ENCODE peak calls at places on chromosomes 12 and 14, in eight cellular contexts. M is adrenal gland, L is adipocyte, Q is astrocyte of the spinal cord, O is BE2C, T is dorsolateral prefrontal cortex, S is heart right ventricle, H is foreskin fibroblast. J is an unnamed sample.

GRCh38 chr14:34347683-34348082 is 114.4 kb downstream of the SPTSSA start:
- DNase-seq in M (no peak), L (no peak), Q (no peak), O (no peak), T (no peak), S (no peak), H (no peak), J (no peak)

GRCh38 chr12:24226745-24227350 is 277.4 kb upstream of the SOX5 start:
- DNase-seq in M (no peak), L (peak), Q (peak), O (no peak), T (no peak), S (no peak), H (peak), J (no peak)

GRCh38 chr12:98373019-98373554 is 142.3 kb upstream of the TMPO start:
- DNase-seq in M (peak), L (peak), Q (peak), O (peak), T (no peak), S (no peak), H (peak), J (peak)

GRCh38 chr12:19757317-19757877 is 318.1 kb downstream of the AEBP2 start:
- DNase-seq in M (no peak), L (peak), Q (peak), O (no peak), T (no peak), S (no peak), H (peak), J (peak)

GRCh38 chr14:98957211-98958047 is 314.6 kb downstream of the BCL11B start:
- DNase-seq in M (peak), L (peak), Q (peak), O (no peak), T (no peak), S (peak), H (peak), J (peak)

GRCh38 chr12:22709292-22709691 is 84.3 kb downstream of the ETNK1 start:
- DNase-seq in M (no peak), L (peak), Q (peak), O (no peak), T (no peak), S (no peak), H (no peak), J (peak)

GRCh38 chr14:64645220-64645891 is 58.9 kb upstream of the PLEKHG3 start:
- DNase-seq in M (no peak), L (peak), Q (peak), O (no peak), T (no peak), S (peak), H (peak), J (peak)

GRCh38 chr12:75890141-75890540 is 141.4 kb downstream of the PHLDA1 start:
- DNase-seq in M (no peak), L (no peak), Q (peak), O (no peak), T (no peak), S (no peak), H (peak), J (no peak)

GRCh38 chr12:69170293-69170692 is 69.1 kb upstream of the CPSF6 start:
- DNase-seq in M (no peak), L (no peak), Q (no peak), O (no peak), T (no peak), S (no peak), H (no peak), J (no peak)

GRCh38 chr12:126742326-126742725 is 1524.6 kb upstream of the TMEM132C start:
- DNase-seq in M (no peak), L (no peak), Q (peak), O (no peak), T (peak), S (no peak), H (no peak), J (no peak)

GRCh38 chr12:95216704-95217376 is 427 bp downstream of the FGD6 start:
- DNase-seq in M (no peak), L (no peak), Q (no peak), O (no peak), T (no peak), S (no peak), H (no peak), J (no peak)

GRCh38 chr12:130526813-130527212 is 189.1 kb downstream of the PIWIL1 start:
- DNase-seq in M (no peak), L (peak), Q (no peak), O (no peak), T (no peak), S (peak), H (no peak), J (peak)

GRCh38 chr12:54030889-54031860 is 1.7 kb upstream of the HOXC5 start:
- DNase-seq in M (peak), L (peak), Q (peak), O (no peak), T (no peak), S (no peak), H (no peak), J (peak)

GRCh38 chr14:99819514-99819913 is 26.3 kb downstream of the EML1 start:
- DNase-seq in M (no peak), L (no peak), Q (no peak), O (no peak), T (no peak), S (no peak), H (no peak), J (peak)

GRCh38 chr12:108297424-108297823 is 41.7 kb downstream of the CMKLR1 start:
- DNase-seq in M (no peak), L (no peak), Q (no peak), O (no peak), T (no peak), S (no peak), H (no peak), J (no peak)

GRCh38 chr12:94195483-94195882 is 47.1 kb downstream of the PLXNC1 start:
- DNase-seq in M (no peak), L (no peak), Q (no peak), O (no peak), T (no peak), S (no peak), H (no peak), J (no peak)

GRCh38 chr12:13816394-13816793 is 165.0 kb downstream of the GRIN2B start:
- DNase-seq in M (no peak), L (no peak), Q (no peak), O (no peak), T (peak), S (no peak), H (no peak), J (no peak)

GRCh38 chr14:61739133-61739532 is 23.1 kb upstream of the SNAPC1 start:
- DNase-seq in M (no peak), L (no peak), Q (no peak), O (no peak), T (no peak), S (no peak), H (no peak), J (no peak)

GRCh38 chr14:73712540-73713141 is 1.5 kb downstream of the PNMA1 start:
- DNase-seq in M (no peak), L (peak), Q (peak), O (peak), T (no peak), S (no peak), H (peak), J (peak)

GRCh38 chr12:107296681-107297086 is 203.3 kb upstream of the CRY1 start:
- DNase-seq in M (no peak), L (no peak), Q (peak), O (no peak), T (no peak), S (no peak), H (no peak), J (no peak)

GRCh38 chr14:55974046-55974582 is 144.1 kb upstream of the PELI2 start:
- DNase-seq in M (no peak), L (no peak), Q (no peak), O (peak), T (no peak), S (no peak), H (no peak), J (no peak)

GRCh38 chr12:1692895-1693294 is 2.0 kb downstream of the ADIPOR2 start:
- DNase-seq in M (no peak), L (no peak), Q (no peak), O (no peak), T (no peak), S (no peak), H (no peak), J (no peak)

GRCh38 chr12:105100998-105101397 is 6.5 kb upstream of the WASHC4 start:
- DNase-seq in M (no peak), L (peak), Q (no peak), O (no peak), T (no peak), S (no peak), H (peak), J (no peak)

GRCh38 chr12:21828111-21828775 is 53.7 kb upstream of the KCNJ8 start:
- DNase-seq in M (no peak), L (no peak), Q (no peak), O (no peak), T (no peak), S (no peak), H (peak), J (no peak)

GRCh38 chr12:113184098-113184899 is 979 bp downstream of the DDX54 start:
- DNase-seq in M (no peak), L (no peak), Q (no peak), O (no peak), T (peak), S (no peak), H (no peak), J (no peak)

GRCh38 chr12:102063066-102063465 is 1.3 kb upstream of the WASHC3 start:
- DNase-seq in M (no peak), L (no peak), Q (no peak), O (peak), T (no peak), S (no peak), H (no peak), J (no peak)

GRCh38 chr14:21084988-21085853 is 13.2 kb downstream of the ZNF219 start:
- DNase-seq in M (no peak), L (peak), Q (peak), O (no peak), T (no peak), S (peak), H (peak), J (no peak)

GRCh38 chr12:3655331-3655900 is 97.5 kb downstream of the CRACR2A start:
- DNase-seq in M (no peak), L (no peak), Q (no peak), O (peak), T (no peak), S (no peak), H (peak), J (peak)

GRCh38 chr12:13135336-13136178 is 32.1 kb upstream of the GSG1 start:
- DNase-seq in M (peak), L (peak), Q (peak), O (no peak), T (peak), S (no peak), H (peak), J (peak)

GRCh38 chr12:2836004-2836403 is 1.2 kb upstream of the NRIP2 start:
- DNase-seq in M (no peak), L (no peak), Q (no peak), O (no peak), T (no peak), S (no peak), H (no peak), J (no peak)

GRCh38 chr12:65237153-65237552 is 41.3 kb upstream of the MSRB3 start:
- DNase-seq in M (no peak), L (no peak), Q (no peak), O (no peak), T (no peak), S (no peak), H (no peak), J (no peak)

GRCh38 chr12:52871291-52871961 is 22.6 kb upstream of the KRT78 start:
- DNase-seq in M (no peak), L (peak), Q (peak), O (no peak), T (no peak), S (no peak), H (peak), J (no peak)

GRCh38 chr12:115922952-115923564 is 354.4 kb downstream of the MED13L start:
- DNase-seq in M (no peak), L (peak), Q (peak), O (no peak), T (no peak), S (no peak), H (peak), J (peak)

GRCh38 chr14:71665157-71665556 is 267.1 kb upstream of the RGS6 start:
- DNase-seq in M (no peak), L (peak), Q (peak), O (no peak), T (no peak), S (no peak), H (peak), J (no peak)

GRCh38 chr12:101021911-101022388 is 188.1 kb downstream of the SLC5A8 start:
- DNase-seq in M (no peak), L (peak), Q (peak), O (no peak), T (no peak), S (no peak), H (peak), J (no peak)

GRCh38 chr14:64279719-64280668 is 14.2 kb downstream of the ESR2 start:
- DNase-seq in M (no peak), L (no peak), Q (no peak), O (no peak), T (no peak), S (no peak), H (no peak), J (no peak)

GRCh38 chr12:81086342-81086741 is 8.5 kb downstream of the ACSS3 start:
- DNase-seq in M (no peak), L (no peak), Q (no peak), O (no peak), T (no peak), S (no peak), H (no peak), J (no peak)

GRCh38 chr14:39243831-39244230 is 10.1 kb downstream of the MIA2 start:
- DNase-seq in M (no peak), L (no peak), Q (no peak), O (no peak), T (no peak), S (no peak), H (no peak), J (no peak)

GRCh38 chr12:51906452-51907082 is 737 bp upstream of the ACVRL1 start:
- DNase-seq in M (no peak), L (no peak), Q (no peak), O (no peak), T (no peak), S (no peak), H (peak), J (no peak)

GRCh38 chr12:49643961-49644619 is 20.7 kb downstream of the PRPF40B start:
- DNase-seq in M (no peak), L (no peak), Q (no peak), O (no peak), T (no peak), S (no peak), H (no peak), J (no peak)
- H3K4me3 ChIP-seq in M (no peak), L (no peak), Q (no peak), O (no peak), T (no peak), S (no peak), H (no peak), J (no peak)

GRCh38 chr14:58701576-58701975 is 63.8 kb downstream of the DACT1 start:
- DNase-seq in M (no peak), L (no peak), Q (no peak), O (no peak), T (no peak), S (no peak), H (no peak), J (no peak)
- H3K4me3 ChIP-seq in M (no peak), L (no peak), Q (no peak), O (no peak), T (no peak), S (no peak), H (no peak), J (no peak)

GRCh38 chr12:6336079-6336858 is 5.6 kb downstream of the TNFRSF1A start:
- DNase-seq in M (peak), L (peak), Q (peak), O (peak), T (peak), S (peak), H (peak), J (peak)

GRCh38 chr12:6334359-6334758 is 7.5 kb downstream of the TNFRSF1A start:
- DNase-seq in M (no peak), L (no peak), Q (no peak), O (no peak), T (no peak), S (no peak), H (no peak), J (no peak)

GRCh38 chr12:6334940-6335450 is 6.9 kb downstream of the TNFRSF1A start:
- DNase-seq in M (no peak), L (no peak), Q (no peak), O (no peak), T (no peak), S (no peak), H (no peak), J (no peak)

GRCh38 chr12:6336859-6337744 is 4.8 kb downstream of the TNFRSF1A start:
- DNase-seq in M (no peak), L (no peak), Q (no peak), O (no peak), T (no peak), S (no peak), H (peak), J (no peak)

DNA sequence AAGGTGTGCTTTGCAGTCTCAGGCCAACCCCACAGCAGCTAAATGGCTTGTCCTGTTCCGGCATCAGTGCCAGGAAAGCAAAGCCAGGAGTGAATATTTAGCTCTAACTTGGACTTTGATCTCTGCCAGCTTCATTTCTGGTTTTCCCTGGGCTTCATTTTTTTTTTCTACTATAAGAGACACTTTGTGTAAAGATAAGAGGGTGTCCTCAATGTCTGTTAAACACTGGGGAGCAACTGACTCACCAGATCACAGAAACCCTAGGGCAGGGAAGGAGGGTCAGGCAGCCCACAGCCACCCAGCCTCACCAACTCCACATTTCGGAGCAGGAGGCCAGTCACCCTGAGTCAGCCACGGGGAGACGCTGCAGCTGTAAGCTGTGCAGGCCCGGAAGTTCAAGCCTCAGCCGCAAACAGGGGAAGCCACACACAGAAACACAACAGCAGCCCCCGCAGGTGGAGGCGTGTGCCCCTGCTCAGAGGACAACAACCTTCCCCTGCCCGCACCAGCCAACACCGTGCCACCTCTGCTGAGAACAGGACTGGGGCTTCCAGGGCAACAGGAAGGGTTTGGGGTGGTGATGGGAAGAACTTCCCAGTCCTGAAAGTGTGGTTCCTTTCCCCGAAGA is 6.3 kb downstream of the TNFRSF1A start:
- DNase-seq in M (peak), L (peak), Q (peak), O (peak), T (no peak), S (peak), H (peak), J (peak)
- H3K4me3 ChIP-seq in M (no peak), L (peak), Q (peak), O (peak), T (peak), S (peak), H (peak), J (peak)

GRCh38 chr12:96427269-96427729 is 27.1 kb upstream of the CDK17 start:
- DNase-seq in M (no peak), L (peak), Q (peak), O (peak), T (no peak), S (peak), H (peak), J (no peak)
- H3K4me3 ChIP-seq in M (no peak), L (peak), Q (peak), O (no peak), T (no peak), S (no peak), H (peak), J (no peak)

GRCh38 chr12:84117190-84117589 is 795.4 kb downstream of the SLC6A15 start:
- DNase-seq in M (no peak), L (no peak), Q (no peak), O (no peak), T (no peak), S (no peak), H (no peak), J (no peak)
- H3K4me3 ChIP-seq in M (no peak), L (no peak), Q (no peak), O (no peak), T (no peak), S (no peak), H (no peak), J (no peak)

GRCh38 chr14:102524451-102525212 is 15.1 kb upstream of the ANKRD9 start:
- DNase-seq in M (peak), L (peak), Q (peak), O (peak), T (peak), S (peak), H (peak), J (peak)

GRCh38 chr14:102525213-102526143 is 15.9 kb upstream of the ANKRD9 start:
- DNase-seq in M (no peak), L (peak), Q (peak), O (no peak), T (no peak), S (no peak), H (peak), J (no peak)

GRCh38 chr14:102523200-102524025 is 13.8 kb upstream of the ANKRD9 start:
- DNase-seq in M (no peak), L (no peak), Q (no peak), O (no peak), T (no peak), S (no peak), H (no peak), J (peak)

GRCh38 chr14:102527255-102528232 is 18.0 kb upstream of the ANKRD9 start:
- DNase-seq in M (no peak), L (no peak), Q (no peak), O (no peak), T (no peak), S (no peak), H (peak), J (no peak)

DNA sequence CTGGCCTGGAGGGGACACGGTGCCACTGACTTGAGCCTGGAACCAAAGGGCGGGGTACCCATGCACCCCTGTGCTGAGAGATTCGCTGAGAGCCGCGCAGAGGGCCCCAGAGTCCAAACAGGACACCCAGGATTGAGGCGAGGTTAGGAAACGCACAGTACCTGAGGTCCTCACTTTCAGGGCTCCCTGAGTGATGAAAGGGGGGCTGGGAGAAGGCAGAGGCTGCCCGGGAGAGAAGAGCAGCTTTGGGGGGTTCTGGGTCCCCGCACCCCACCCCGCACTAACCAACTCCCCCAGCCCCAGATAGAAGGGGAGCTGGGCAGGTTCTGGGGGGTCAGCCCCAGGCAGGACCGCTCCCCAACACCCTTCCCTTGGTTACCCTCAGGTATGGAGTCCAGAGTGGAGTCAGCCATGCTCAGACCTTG is 14.5 kb upstream of the ANKRD9 start:
- DNase-seq in M (no peak), L (no peak), Q (no peak), O (no peak), T (no peak), S (no peak), H (no peak), J (peak)
- H3K4me3 ChIP-seq in M (no peak), L (peak), Q (peak), O (no peak), T (peak), S (peak), H (peak), J (no peak)

GRCh38 chr12:16153273-16153672 is 124.2 kb downstream of the SLC15A5 start:
- DNase-seq in M (no peak), L (no peak), Q (no peak), O (no peak), T (no peak), S (no peak), H (no peak), J (no peak)
- H3K4me3 ChIP-seq in M (no peak), L (no peak), Q (no peak), O (no peak), T (no peak), S (no peak), H (no peak), J (no peak)

J was measured in H7.